ENCODE peak calls at places on chromosomes 11 and 22, in six cellular contexts. X, Z, C, K, W and D are unnamed samples.

GRCh38 chr11:113242767-113243397 is 71.5 kb upstream of the TTC12 start:
- DNase-seq in X (peak; percentile 24), Z (no peak), C (peak; percentile 13), K (no peak), W (no peak), D (no peak)

GRCh38 chr11:115787302-115787701 is 283.1 kb upstream of the CADM1 start:
- DNase-seq in X (no peak), Z (no peak), C (no peak), K (no peak), W (no peak), D (no peak)

GRCh38 chr11:33321483-33321882 is 64.3 kb downstream of the HIPK3 start:
- DNase-seq in X (no peak), Z (no peak), C (no peak), K (no peak), W (no peak), D (no peak)

GRCh38 chr11:61488651-61489291 is 19.8 kb upstream of the LRRC10B start:
- DNase-seq in X (peak; percentile 37), Z (no peak), C (no peak), K (no peak), W (peak; percentile 72), D (peak; percentile 93)

GRCh38 chr11:68052137-68052873 is 13.5 kb downstream of the TCIRG1 start:
- DNase-seq in X (no peak), Z (no peak), C (no peak), K (no peak), W (no peak), D (no peak)

GRCh38 chr11:46299425-46300067 is 22.1 kb downstream of the CREB3L1 start:
- DNase-seq in X (no peak), Z (no peak), C (no peak), K (no peak), W (no peak), D (no peak)

GRCh38 chr11:7442588-7443215 is 42.6 kb upstream of the OLFML1 start:
- DNase-seq in X (peak; percentile 85), Z (peak; percentile 54), C (peak; percentile 9), K (peak; percentile 65), W (peak; percentile 59), D (peak; percentile 71)

GRCh38 chr11:67302571-67303131 is 679 bp upstream of the SSH3 start:
- DNase-seq in X (peak; percentile 38), Z (peak; percentile 70), C (no peak), K (no peak), W (peak; percentile 58), D (peak; percentile 49)

GRCh38 chr11:6362185-6362867 is 27.9 kb upstream of the SMPD1 start:
- DNase-seq in X (no peak), Z (no peak), C (no peak), K (no peak), W (peak; percentile 15), D (no peak)

GRCh38 chr11:73931039-73931645 is 19.7 kb upstream of the DNAJB13 start:
- DNase-seq in X (peak; percentile 31), Z (peak; percentile 38), C (no peak), K (peak; percentile 72), W (peak; percentile 78), D (peak; percentile 29)

GRCh38 chr11:129346916-129347315 is 28.7 kb upstream of the BARX2 start:
- DNase-seq in X (no peak), Z (no peak), C (no peak), K (no peak), W (peak; percentile 6), D (no peak)

GRCh38 chr11:72446929-72447753 is 12.8 kb upstream of the CLPB start:
- DNase-seq in X (peak; percentile 24), Z (peak; percentile 59), C (no peak), K (no peak), W (peak; percentile 66), D (no peak)

GRCh38 chr22:24875862-24876506 is 70.0 kb downstream of the SGSM1 start:
- DNase-seq in X (peak; percentile 71), Z (no peak), C (no peak), K (peak; percentile 42), W (peak; percentile 7), D (no peak)

GRCh38 chr11:117345039-117345438 is 17.4 kb downstream of the CEP164 start:
- DNase-seq in X (no peak), Z (no peak), C (no peak), K (no peak), W (peak; percentile 38), D (no peak)

GRCh38 chr11:124481365-124482323 is 36.1 kb upstream of the OR8B8 start:
- DNase-seq in X (peak; percentile 44), Z (peak; percentile 18), C (no peak), K (no peak), W (peak; percentile 73), D (no peak)

GRCh38 chr11:35083181-35084061 is 55.5 kb upstream of the CD44 start:
- DNase-seq in X (no peak), Z (peak; percentile 65), C (no peak), K (no peak), W (peak; percentile 72), D (peak; percentile 47)